ENCODE peak calls at places on chromosomes 16 and 17, in eight cellular contexts. B is astrocyte of the cerebellum; L is activated CD4-positive, alpha-beta T cell treated with anti-CD3 and anti-CD28 coated beads for 24 hours; N is aorta; X is activated T-helper 2 cell treated with anti-CD3 and anti-CD28 coated beads, Interferon-gamma antibody, Interleukin-2, Interleukin-4, amounts not matched to agents 10 μg/mL and 5 μg/mL and 100 μg/mL, durations not matched to agents 14 hours and 24 hours and 36 hours; H is substantia nigra; V is NCI-H524 treated with DMSO at 0.1 percent for 48 hours; W is GM12864. Q is an unnamed sample.

GRCh38 chr16:87348616-87349157 is 31.5 kb upstream of the C16orf95 start:
- DNase-seq in B (no peak), L (no peak), N (no peak), X (no peak), H (no peak), V (no peak), W (no peak), Q (no peak)

GRCh38 chr17:9499041-9499440 is 76.6 kb downstream of the STX8 start:
- DNase-seq in B (no peak), L (no peak), N (no peak), X (no peak), H (no peak), V (no peak), W (no peak), Q (no peak)

GRCh38 chr16:7340938-7341337 is 8.3 kb downstream of the RBFOX1 start:
- DNase-seq in B (no peak), L (no peak), N (no peak), X (no peak), H (no peak), V (no peak), W (no peak), Q (no peak)

GRCh38 chr16:48565752-48566151 is 44.2 kb downstream of the N4BP1 start:
- DNase-seq in B (no peak), L (no peak), N (no peak), X (no peak), H (no peak), V (no peak), W (no peak), Q (no peak)

GRCh38 chr16:77212736-77213541 is 13.7 kb downstream of the SYCE1L start:
- DNase-seq in B (no peak), L (peak; percentile 57), N (peak; percentile 90), X (peak; percentile 70), H (no peak), V (no peak), W (no peak), Q (no peak)

GRCh38 chr17:36623281-36623680 is 21.9 kb downstream of the MRM1 start:
- DNase-seq in B (no peak), L (no peak), N (no peak), X (no peak), H (no peak), V (no peak), W (no peak), Q (no peak)

GRCh38 chr17:50222922-50223321 is 21.5 kb upstream of the COL1A1 start:
- DNase-seq in B (no peak), L (no peak), N (no peak), X (no peak), H (no peak), V (no peak), W (no peak), Q (no peak)

GRCh38 chr17:5034063-5034462 is 1.2 kb downstream of the SLC52A1 start:
- DNase-seq in B (no peak), L (no peak), N (no peak), X (no peak), H (no peak), V (no peak), W (no peak), Q (no peak)

GRCh38 chr16:72983728-72984350 is 64.1 kb downstream of the ZFHX3 start:
- DNase-seq in B (no peak), L (no peak), N (no peak), X (no peak), H (no peak), V (peak; percentile 28), W (no peak), Q (no peak)

GRCh38 chr17:53118948-53119347 is 703.8 kb upstream of the KIF2B start:
- DNase-seq in B (no peak), L (no peak), N (no peak), X (no peak), H (no peak), V (peak; percentile 88), W (no peak), Q (no peak)

GRCh38 chr17:59366040-59366757 is 34.7 kb downstream of the YPEL2 start:
- DNase-seq in B (no peak), L (no peak), N (no peak), X (no peak), H (no peak), V (no peak), W (no peak), Q (no peak)

GRCh38 chr17:59859444-59860025 is 33.2 kb downstream of the TUBD1 start:
- DNase-seq in B (no peak), L (no peak), N (no peak), X (no peak), H (no peak), V (no peak), W (no peak), Q (no peak)

GRCh38 chr17:28570716-28571254 is 539 bp downstream of the PIGS start:
- DNase-seq in B (no peak), L (no peak), N (peak; percentile 76), X (peak; percentile 46), H (no peak), V (no peak), W (no peak), Q (no peak)

GRCh38 chr16:2710711-2711231 is 9.3 kb downstream of the PRSS27 start:
- DNase-seq in B (no peak), L (no peak), N (no peak), X (no peak), H (no peak), V (no peak), W (no peak), Q (no peak)

GRCh38 chr17:4899341-4900230 is at the start of gene C17orf107:
- DNase-seq in B (peak; percentile 23), L (peak; percentile 93), N (peak; percentile 96), X (peak; percentile 79), H (no peak), V (no peak), W (peak; percentile 40), Q (peak; percentile 54)